ENCODE peak calls at places on chromosomes 13 and 19, in four cellular contexts. One of them, this sample, is unnamed.

GRCh38 chr13:95403349-95404140 is 102.3 kb upstream of the ABCC4 start:
- DNase-seq in omental fat pad: no peak
- DNase-seq in retinal pigment epithelial cell: no peak
- DNase-seq in dorsolateral prefrontal cortex: no peak
- DNase-seq in this sample: no peak

GRCh38 chr13:108214511-108215383 is 589 bp downstream of the LIG4 start:
- DNase-seq in dorsolateral prefrontal cortex: no peak
- DNase-seq in retinal pigment epithelial cell: no peak
- DNase-seq in omental fat pad: no peak
- DNase-seq in this sample: peak

GRCh38 chr13:45511310-45512147 is 46.8 kb downstream of the COG3 start:
- DNase-seq in omental fat pad: no peak
- DNase-seq in retinal pigment epithelial cell: peak
- DNase-seq in dorsolateral prefrontal cortex: no peak
- DNase-seq in this sample: no peak

GRCh38 chr13:46745062-46745461 is 51.9 kb downstream of the ESD start:
- DNase-seq in retinal pigment epithelial cell: no peak
- DNase-seq in omental fat pad: no peak
- DNase-seq in dorsolateral prefrontal cortex: no peak
- DNase-seq in this sample: no peak

GRCh38 chr13:87147076-87147475 is 524.1 kb upstream of the SLITRK5 start:
- DNase-seq in retinal pigment epithelial cell: peak
- DNase-seq in omental fat pad: no peak
- DNase-seq in dorsolateral prefrontal cortex: no peak
- DNase-seq in this sample: no peak

GRCh38 chr13:24854311-24854710 is 90.3 kb downstream of the RNF17 start:
- DNase-seq in retinal pigment epithelial cell: no peak
- DNase-seq in dorsolateral prefrontal cortex: no peak
- DNase-seq in omental fat pad: no peak
- DNase-seq in this sample: no peak

GRCh38 chr19:13931582-13932378 is 6.4 kb downstream of the PODNL1 start:
- DNase-seq in omental fat pad: no peak
- DNase-seq in retinal pigment epithelial cell: no peak
- DNase-seq in dorsolateral prefrontal cortex: no peak
- DNase-seq in this sample: no peak

GRCh38 chr13:30026093-30026492 is 175.7 kb upstream of the UBL3 start:
- DNase-seq in dorsolateral prefrontal cortex: no peak
- DNase-seq in omental fat pad: no peak
- DNase-seq in retinal pigment epithelial cell: no peak
- DNase-seq in this sample: no peak

GRCh38 chr13:112657850-112658445 is 31.9 kb upstream of the ATP11A start:
- DNase-seq in dorsolateral prefrontal cortex: no peak
- DNase-seq in retinal pigment epithelial cell: peak
- DNase-seq in omental fat pad: no peak
- DNase-seq in this sample: no peak

GRCh38 chr13:80131204-80131603 is 209.7 kb downstream of the SPRY2 start:
- DNase-seq in omental fat pad: peak
- DNase-seq in dorsolateral prefrontal cortex: peak
- DNase-seq in retinal pigment epithelial cell: peak
- DNase-seq in this sample: peak

GRCh38 chr19:5091576-5092215 is 122.8 kb downstream of the KDM4B start:
- DNase-seq in retinal pigment epithelial cell: no peak
- DNase-seq in dorsolateral prefrontal cortex: no peak
- DNase-seq in omental fat pad: no peak
- DNase-seq in this sample: no peak

GRCh38 chr13:46495647-46496046 is 57.3 kb upstream of the LRCH1 start:
- DNase-seq in omental fat pad: no peak
- DNase-seq in dorsolateral prefrontal cortex: no peak
- DNase-seq in retinal pigment epithelial cell: no peak
- DNase-seq in this sample: no peak

GRCh38 chr19:49014870-49015255 is 2.0 kb downstream of the LHB start:
- DNase-seq in retinal pigment epithelial cell: no peak
- DNase-seq in dorsolateral prefrontal cortex: no peak
- DNase-seq in omental fat pad: no peak
- DNase-seq in this sample: no peak

GRCh38 chr19:9914315-9915207 is 21.8 kb downstream of the OLFM2 start:
- DNase-seq in omental fat pad: peak
- DNase-seq in dorsolateral prefrontal cortex: no peak
- DNase-seq in retinal pigment epithelial cell: peak
- DNase-seq in this sample: peak

GRCh38 chr19:12603714-12604113 is 6.9 kb downstream of the ZNF490 start:
- DNase-seq in retinal pigment epithelial cell: no peak
- DNase-seq in dorsolateral prefrontal cortex: no peak
- DNase-seq in omental fat pad: no peak
- DNase-seq in this sample: no peak

GRCh38 chr13:36108342-36108741 is 22.8 kb downstream of the DCLK1 start:
- DNase-seq in dorsolateral prefrontal cortex: no peak
- DNase-seq in omental fat pad: no peak
- DNase-seq in retinal pigment epithelial cell: no peak
- DNase-seq in this sample: no peak

GRCh38 chr13:106083620-106084350 is 451.7 kb downstream of the EFNB2 start:
- DNase-seq in retinal pigment epithelial cell: no peak
- DNase-seq in omental fat pad: no peak
- DNase-seq in dorsolateral prefrontal cortex: no peak
- DNase-seq in this sample: no peak

GRCh38 chr19:43780706-43781525 is at the start of gene KCNN4:
- DNase-seq in dorsolateral prefrontal cortex: no peak
- DNase-seq in omental fat pad: no peak
- DNase-seq in retinal pigment epithelial cell: no peak
- DNase-seq in this sample: peak

GRCh38 chr13:25752957-25753540 is 298.8 kb downstream of the SHISA2 start:
- DNase-seq in omental fat pad: peak
- DNase-seq in retinal pigment epithelial cell: peak
- DNase-seq in dorsolateral prefrontal cortex: no peak
- DNase-seq in this sample: no peak

GRCh38 chr19:47518139-47518538 is 3.3 kb upstream of the NAPA start:
- DNase-seq in omental fat pad: no peak
- DNase-seq in retinal pigment epithelial cell: no peak
- DNase-seq in dorsolateral prefrontal cortex: no peak
- DNase-seq in this sample: no peak

GRCh38 chr13:23928985-23929384 is 31.7 kb upstream of the C1QTNF9B start:
- DNase-seq in omental fat pad: no peak
- DNase-seq in retinal pigment epithelial cell: peak
- DNase-seq in dorsolateral prefrontal cortex: no peak
- DNase-seq in this sample: no peak

GRCh38 chr13:20709369-20709768 is 5.9 kb downstream of the IL17D start:
- DNase-seq in dorsolateral prefrontal cortex: no peak
- DNase-seq in omental fat pad: no peak
- DNase-seq in retinal pigment epithelial cell: no peak
- DNase-seq in this sample: no peak

GRCh38 chr19:53308339-53308811 is 25.2 kb upstream of the ZNF845 start:
- DNase-seq in omental fat pad: no peak
- DNase-seq in retinal pigment epithelial cell: no peak
- DNase-seq in dorsolateral prefrontal cortex: peak
- DNase-seq in this sample: peak

GRCh38 chr13:41029629-41030028 is 10.5 kb upstream of the ELF1 start:
- DNase-seq in dorsolateral prefrontal cortex: no peak
- DNase-seq in retinal pigment epithelial cell: no peak
- DNase-seq in omental fat pad: no peak
- DNase-seq in this sample: no peak
- TF ChIP-seq CTCF in dorsolateral prefrontal cortex: no peak
- TF ChIP-seq CTCF in retinal pigment epithelial cell: no peak
- TF ChIP-seq CTCF in omental fat pad: no peak
- TF ChIP-seq CTCF in this sample: no peak

DNA sequence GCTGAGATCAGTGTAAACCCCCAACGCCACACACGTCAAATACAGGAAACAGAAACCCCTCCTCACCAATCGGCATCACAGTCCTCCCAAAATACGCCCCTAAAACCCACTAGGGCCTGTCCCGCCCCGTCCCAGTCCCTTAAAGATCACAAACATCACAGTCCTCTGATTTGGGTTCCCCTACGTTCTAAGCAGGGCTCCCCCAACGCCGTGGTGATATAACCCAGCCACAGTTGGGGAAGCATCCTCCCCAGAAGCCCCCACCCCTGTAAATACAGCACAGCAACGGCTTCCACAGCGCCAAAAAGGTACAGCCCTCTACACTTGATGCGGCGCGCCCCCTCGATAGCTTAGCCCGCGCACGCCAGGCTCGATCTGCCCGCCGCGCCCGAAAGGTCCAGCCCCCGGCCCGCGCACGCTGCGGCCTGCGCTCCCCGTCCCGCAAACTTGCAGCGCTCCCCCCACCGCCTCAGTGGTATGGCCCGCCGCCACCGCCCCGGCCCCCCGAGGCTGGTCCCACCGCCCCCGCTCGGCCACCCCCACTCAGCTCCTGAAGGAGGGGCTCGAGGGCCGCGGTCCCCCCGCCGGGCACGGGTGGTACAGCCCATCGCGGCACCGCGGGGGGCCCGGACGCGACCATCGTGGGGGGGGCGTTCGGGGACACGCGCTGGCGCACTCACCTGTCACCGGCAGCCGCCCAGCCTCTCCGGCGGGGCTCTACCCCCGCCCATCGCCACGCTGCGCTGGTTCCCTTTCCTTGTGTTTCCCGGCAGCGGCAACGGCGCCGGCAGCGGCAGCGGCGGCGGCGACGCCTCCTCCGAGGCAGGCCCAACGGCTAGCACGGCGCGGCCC is at the start of gene AKT2:
- DNase-seq in dorsolateral prefrontal cortex: peak
- DNase-seq in omental fat pad: no peak
- DNase-seq in retinal pigment epithelial cell: no peak
- DNase-seq in this sample: no peak
- TF ChIP-seq CTCF in dorsolateral prefrontal cortex: no peak
- TF ChIP-seq CTCF in omental fat pad: no peak
- TF ChIP-seq CTCF in retinal pigment epithelial cell: no peak
- TF ChIP-seq CTCF in this sample: no peak

DNA sequence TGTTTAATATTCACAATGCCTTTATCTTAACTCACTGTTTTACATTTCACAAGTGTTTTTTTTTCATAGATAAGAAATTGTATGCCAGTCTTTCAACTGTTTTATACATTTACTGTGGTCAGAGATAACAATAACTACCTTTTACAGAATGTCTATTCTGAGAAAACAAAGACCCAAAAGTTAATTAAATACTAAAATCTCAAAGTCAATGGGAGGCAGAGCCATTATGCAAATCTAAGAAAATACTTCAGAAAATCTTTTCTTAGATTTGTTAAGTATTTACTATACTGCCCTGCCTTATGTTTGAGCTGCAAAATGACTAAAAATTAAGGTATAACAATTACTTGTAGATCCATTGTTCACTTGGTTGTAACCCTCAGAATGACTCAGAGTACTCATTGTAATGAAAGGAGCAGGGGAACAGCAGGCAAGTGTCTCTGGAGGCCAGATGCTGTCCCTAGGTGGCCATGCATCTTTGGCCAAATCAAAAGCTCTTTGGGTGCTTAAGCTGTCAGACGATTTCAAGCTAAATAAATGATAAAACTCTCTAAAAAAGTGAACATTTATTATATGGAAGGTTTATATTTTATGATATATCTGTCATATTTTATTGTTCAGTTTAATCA is 770.1 kb upstream of the PCDH20 start:
- DNase-seq in omental fat pad: no peak
- DNase-seq in dorsolateral prefrontal cortex: no peak
- DNase-seq in retinal pigment epithelial cell: no peak
- DNase-seq in this sample: no peak
- TF ChIP-seq CTCF in omental fat pad: no peak
- TF ChIP-seq CTCF in dorsolateral prefrontal cortex: no peak
- TF ChIP-seq CTCF in retinal pigment epithelial cell: no peak
- TF ChIP-seq CTCF in this sample: no peak

DNA sequence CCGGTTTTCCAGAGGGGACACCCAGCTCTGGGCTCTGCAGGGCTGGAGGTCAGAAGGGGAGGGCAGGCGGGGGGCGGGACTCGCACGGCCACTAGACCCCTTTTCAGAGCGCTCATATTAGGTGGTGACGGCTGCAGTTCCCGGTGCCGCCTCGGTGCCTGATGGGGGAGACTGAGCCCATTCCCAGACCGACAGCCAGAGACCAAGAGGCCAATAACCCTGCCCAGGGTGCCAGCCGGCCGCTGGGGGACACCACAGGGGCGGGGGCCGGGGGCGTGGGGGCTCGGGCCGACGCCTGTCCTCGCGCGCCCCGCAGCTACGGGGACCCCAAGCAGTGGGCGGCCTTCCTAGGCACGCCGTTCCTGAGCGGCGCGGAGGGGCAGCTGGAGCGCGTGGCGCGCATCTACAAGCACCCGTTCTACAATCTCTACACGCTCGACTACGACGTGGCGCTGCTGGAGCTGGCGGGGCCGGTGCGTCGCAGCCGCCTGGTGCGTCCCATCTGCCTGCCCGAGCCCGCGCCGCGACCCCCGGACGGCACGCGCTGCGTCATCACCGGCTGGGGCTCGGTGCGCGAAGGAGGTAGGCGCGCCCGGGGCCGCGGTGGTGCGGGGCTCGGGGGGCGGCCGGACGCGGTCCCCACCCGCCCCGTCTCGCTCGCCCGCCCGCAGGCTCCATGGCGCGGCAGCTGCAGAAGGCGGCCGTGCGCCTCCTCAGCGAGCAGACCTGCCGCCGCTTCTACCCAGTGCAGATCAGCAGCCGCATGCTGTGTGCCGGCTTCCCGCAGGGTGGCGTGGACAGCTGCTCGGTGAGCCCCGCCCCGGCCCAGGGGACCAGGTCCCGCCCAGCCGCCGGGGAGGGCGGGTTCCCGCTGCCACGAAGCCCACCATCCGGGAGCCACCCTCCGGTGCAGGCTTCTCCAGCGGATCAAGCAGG is 2.4 kb downstream of the TIMM13 start:
- DNase-seq in omental fat pad: no peak
- DNase-seq in dorsolateral prefrontal cortex: no peak
- DNase-seq in retinal pigment epithelial cell: no peak
- DNase-seq in this sample: peak
- TF ChIP-seq CTCF in omental fat pad: no peak
- TF ChIP-seq CTCF in dorsolateral prefrontal cortex: no peak
- TF ChIP-seq CTCF in retinal pigment epithelial cell: peak
- TF ChIP-seq CTCF in this sample: no peak

DNA sequence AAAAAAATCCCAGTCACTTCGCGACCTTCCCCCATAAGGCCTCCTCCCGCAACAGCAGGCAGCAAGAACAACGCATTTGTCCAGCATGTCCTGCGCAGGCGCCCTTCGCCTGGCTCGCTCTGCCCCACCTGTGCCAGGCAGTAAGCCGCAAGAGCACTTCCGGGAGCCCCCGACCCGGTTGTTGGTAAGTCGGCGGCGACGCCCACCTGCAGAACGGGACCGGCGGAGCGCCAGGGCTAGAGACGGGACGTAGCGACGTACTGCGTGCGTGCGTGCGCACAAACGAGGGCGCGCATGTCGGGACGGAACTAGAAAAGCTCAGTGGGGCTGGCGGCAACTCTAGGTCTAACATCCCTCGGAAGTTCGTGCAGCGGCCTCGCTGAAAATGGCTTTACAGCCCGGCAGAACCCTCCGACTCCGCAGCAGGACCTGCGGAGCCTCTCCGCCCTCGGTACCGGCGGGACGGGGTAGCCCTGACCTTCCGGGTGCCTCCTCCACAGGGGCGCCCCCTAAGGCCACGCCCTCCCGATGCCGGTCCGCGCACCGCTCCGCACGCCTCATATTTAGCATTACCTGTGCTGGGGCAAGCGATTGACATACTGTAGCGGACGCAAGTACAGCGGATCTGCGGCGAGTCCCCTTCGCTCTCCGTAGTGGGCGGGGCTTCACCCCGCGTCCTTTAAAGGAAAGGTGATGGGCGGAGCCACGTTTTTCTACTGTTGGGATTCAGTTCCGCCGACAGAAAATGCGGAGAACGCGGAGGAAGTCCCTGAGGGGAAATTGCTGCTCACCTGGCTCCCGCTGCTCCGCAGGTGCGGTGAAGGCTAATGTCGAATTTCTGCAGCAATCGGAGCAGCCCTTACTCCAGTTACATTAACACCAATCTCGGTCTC is at the start of gene MTIF3:
- DNase-seq in omental fat pad: peak
- DNase-seq in dorsolateral prefrontal cortex: peak
- DNase-seq in retinal pigment epithelial cell: peak
- DNase-seq in this sample: peak
- TF ChIP-seq CTCF in omental fat pad: no peak
- TF ChIP-seq CTCF in dorsolateral prefrontal cortex: peak
- TF ChIP-seq CTCF in retinal pigment epithelial cell: no peak
- TF ChIP-seq CTCF in this sample: no peak